ENCODE peak calls at places on chromosomes 4 and X, in eight cellular contexts. W is activated CD8-positive, alpha-beta memory T cell treated with anti-CD3 and anti-CD28 coated beads, Interleukin-2, amount 10 ng/mL, durations not matched to agents 7 days and 5 days; D is Right ventricle myocardium inferior; T is IMR-90; A is esophagus mucosa; Z is aorta; E is SK-N-SH treated with all-trans-retinoic acid at 6 μM for 48 hours; B is left cardiac atrium. P is an unnamed sample.

GRCh38 chr4:123406862-123407261 is 10.3 kb downstream of the SPRY1 start:
- ATAC-seq in B (no peak), Z (no peak), D (no peak), T (no peak), A (no peak), E (no peak), W (no peak), P (no peak)

GRCh38 chr4:48504352-48504751 is 14.3 kb downstream of the ZAR1 start:
- ATAC-seq in T (peak; percentile 46), W (no peak), Z (no peak), A (no peak), E (no peak), D (no peak), B (no peak), P (no peak)

GRCh38 chrX:154019061-154019621 is 561 bp downstream of the IRAK1 start:
- ATAC-seq in B (peak; percentile 2), T (peak; percentile 7), E (no peak), A (peak; percentile 9), D (no peak), W (peak; percentile 18), Z (no peak), P (peak; percentile 8)

GRCh38 chr4:13493793-13494192 is 9.7 kb upstream of the RAB28 start:
- ATAC-seq in W (no peak), T (no peak), Z (no peak), B (no peak), E (no peak), A (no peak), D (no peak), P (no peak)

GRCh38 chr4:84750260-84750955 is 167.5 kb downstream of the CDS1 start:
- ATAC-seq in A (peak; percentile 42), D (peak; percentile 57), T (peak; percentile 59), E (peak; percentile 94), B (peak; percentile 71), W (no peak), Z (no peak), P (peak; percentile 44)

GRCh38 chr4:16641971-16642370 is 256.5 kb downstream of the LDB2 start:
- ATAC-seq in W (no peak), A (no peak), E (no peak), B (peak; percentile 75), Z (peak; percentile 80), T (peak; percentile 42), D (peak; percentile 57), P (peak; percentile 57)

GRCh38 chr4:40333921-40334352 is 1.2 kb upstream of the CHRNA9 start:
- ATAC-seq in B (no peak), E (peak; percentile 90), D (no peak), W (no peak), T (peak; percentile 76), Z (no peak), A (peak; percentile 82), P (no peak)

GRCh38 chr4:137532869-137533236 is 559 bp upstream of the PCDH18 start:
- ATAC-seq in A (no peak), W (no peak), E (peak; percentile 4), T (peak; percentile 9), D (no peak), B (no peak), Z (no peak), P (no peak)

GRCh38 chr4:100581337-100581736 is 63.5 kb upstream of the EMCN start:
- ATAC-seq in D (no peak), T (no peak), W (no peak), A (peak; percentile 93), B (no peak), E (peak; percentile 31), Z (no peak), P (no peak)

GRCh38 chr4:36227913-36228312 is 16.4 kb downstream of the ARAP2 start:
- ATAC-seq in E (no peak), B (no peak), A (no peak), D (no peak), W (no peak), Z (no peak), T (no peak), P (no peak)

GRCh38 chr4:1104647-1105046 is 8.7 kb downstream of the RNF212 start:
- ATAC-seq in E (no peak), A (no peak), D (no peak), B (no peak), T (no peak), W (no peak), Z (no peak), P (no peak)

GRCh38 chrX:134600714-134601113 is 57.6 kb downstream of the PLAC1 start:
- ATAC-seq in Z (no peak), B (no peak), D (no peak), T (peak; percentile 27), A (no peak), E (no peak), W (no peak), P (no peak)

GRCh38 chr4:113446019-113446418 is 315.5 kb downstream of the CAMK2D start:
- ATAC-seq in T (no peak), D (no peak), A (peak; percentile 96), B (peak; percentile 38), E (peak; percentile 54), Z (no peak), W (no peak), P (no peak)

GRCh38 chr4:15931451-15932210 is 6.9 kb downstream of the FGFBP1 start:
- ATAC-seq in W (no peak), T (no peak), E (no peak), A (no peak), Z (no peak), B (no peak), D (no peak), P (no peak)

GRCh38 chr4:75525108-75525507 is 10.8 kb downstream of the THAP6 start:
- ATAC-seq in E (no peak), Z (no peak), T (peak; percentile 78), B (no peak), D (no peak), W (no peak), A (no peak), P (no peak)